ENCODE peak calls at places on chromosomes 2 and 18, in ten cellular contexts. W is ovary, C is IMR-90, F is spleen, D is gastrocnemius medialis, X is adrenal gland, U is tibial nerve, L is endothelial cell of umbilical vein, G is sigmoid colon, E is uterus. O is an unnamed sample.
A peak's percentile ranks its signal among the peaks of the same experiment; 100 is the strongest.

GRCh38 chr2:152471013-152471412 is 136.0 kb downstream of the FMNL2 start:
- DNase-seq in G (no peak), X (no peak), W (no peak), F (no peak), E (no peak), C (no peak), U (no peak), D (no peak), L (no peak), O (no peak)

GRCh38 chr18:12645751-12646203 is 12.1 kb downstream of the SPIRE1 start:
- DNase-seq in F (no peak), D (peak; percentile 78), U (no peak), X (peak; percentile 76), G (peak; percentile 73), W (peak; percentile 20), E (peak; percentile 38), L (peak; percentile 54), C (peak; percentile 52), O (no peak)

GRCh38 chr2:29130295-29130694 is 15.1 kb downstream of the CLIP4 start:
- DNase-seq in X (no peak), G (no peak), C (peak; percentile 91), F (no peak), E (no peak), D (no peak), L (peak; percentile 74), W (peak; percentile 15), U (no peak), O (peak; percentile 85)

GRCh38 chr2:17107131-17107530 is 411.1 kb downstream of the RAD51AP2 start:
- DNase-seq in F (no peak), E (no peak), C (peak; percentile 47), W (no peak), X (no peak), G (no peak), D (no peak), L (no peak), U (no peak), O (no peak)

GRCh38 chr2:68172990-68173715 is 15.5 kb downstream of the PNO1 start:
- DNase-seq in E (no peak), D (no peak), C (no peak), X (no peak), G (no peak), U (no peak), W (no peak), F (no peak), L (no peak), O (no peak)

GRCh38 chr18:70291295-70291574 is 2.4 kb downstream of the SOCS6 start:
- DNase-seq in G (no peak), W (no peak), F (no peak), C (no peak), X (no peak), L (no peak), D (no peak), E (no peak), U (no peak), O (no peak)

GRCh38 chr2:218781691-218782528 is at the start of gene CYP27A1:
- DNase-seq in F (peak; percentile 75), C (no peak), W (peak; percentile 59), D (peak; percentile 24), E (peak; percentile 34), L (peak; percentile 43), G (peak; percentile 81), U (peak; percentile 50), X (peak; percentile 65), O (no peak)

GRCh38 chr18:2050016-2050415 is 521.3 kb downstream of the METTL4 start:
- DNase-seq in G (no peak), X (no peak), L (no peak), W (no peak), E (no peak), U (no peak), F (no peak), D (no peak), C (no peak), O (no peak)

GRCh38 chr2:130882111-130882510 is 45.4 kb downstream of the ARHGEF4 start:
- DNase-seq in W (no peak), U (no peak), L (no peak), G (no peak), C (no peak), E (no peak), X (no peak), D (no peak), F (no peak), O (no peak)

GRCh38 chr2:43225788-43226557 is 433 bp downstream of the ZFP36L2 start:
- DNase-seq in C (peak; percentile 68), G (peak; percentile 83), X (peak; percentile 67), U (peak; percentile 50), W (peak; percentile 58), L (peak; percentile 69), E (peak; percentile 66), D (no peak), F (peak; percentile 95), O (peak; percentile 85)

GRCh38 chr2:43227830-43228280 is 1.4 kb upstream of the ZFP36L2 start:
- DNase-seq in L (no peak), X (no peak), D (no peak), G (no peak), W (no peak), C (peak; percentile 46), U (no peak), E (no peak), F (no peak), O (no peak)

GRCh38 chr2:43225093-43225787 is 1.2 kb downstream of the ZFP36L2 start:
- DNase-seq in L (peak; percentile 64), D (peak; percentile 52), W (peak; percentile 62), C (peak; percentile 64), G (peak; percentile 87), X (peak; percentile 66), F (peak; percentile 92), U (peak; percentile 50), E (peak; percentile 67), O (peak; percentile 80)

GRCh38 chr2:43226955-43227829 is 786 bp upstream of the ZFP36L2 start:
- DNase-seq in F (peak; percentile 97), L (peak; percentile 87), X (peak; percentile 98), G (peak; percentile 99), C (peak; percentile 68), E (peak; percentile 92), U (peak; percentile 91), D (peak; percentile 97), W (peak; percentile 93), O (peak; percentile 91)

GRCh38 chr2:43226558-43226954 is at the start of gene ZFP36L2:
- DNase-seq in W (peak; percentile 97), E (peak; percentile 96), D (peak; percentile 94), U (peak; percentile 87), G (peak; percentile 98), C (peak; percentile 93), F (peak; percentile 100), X (peak; percentile 96), L (peak; percentile 91), O (peak; percentile 99)
- TF ChIP-seq POLR2A in W (peak; percentile 77), E (peak; percentile 97), D (peak; percentile 97), U (peak; percentile 97), G (peak; percentile 98), C (peak; percentile 97), F (peak; percentile 97), X (peak; percentile 99), L (peak; percentile 99), O (peak; percentile 95)

DNA sequence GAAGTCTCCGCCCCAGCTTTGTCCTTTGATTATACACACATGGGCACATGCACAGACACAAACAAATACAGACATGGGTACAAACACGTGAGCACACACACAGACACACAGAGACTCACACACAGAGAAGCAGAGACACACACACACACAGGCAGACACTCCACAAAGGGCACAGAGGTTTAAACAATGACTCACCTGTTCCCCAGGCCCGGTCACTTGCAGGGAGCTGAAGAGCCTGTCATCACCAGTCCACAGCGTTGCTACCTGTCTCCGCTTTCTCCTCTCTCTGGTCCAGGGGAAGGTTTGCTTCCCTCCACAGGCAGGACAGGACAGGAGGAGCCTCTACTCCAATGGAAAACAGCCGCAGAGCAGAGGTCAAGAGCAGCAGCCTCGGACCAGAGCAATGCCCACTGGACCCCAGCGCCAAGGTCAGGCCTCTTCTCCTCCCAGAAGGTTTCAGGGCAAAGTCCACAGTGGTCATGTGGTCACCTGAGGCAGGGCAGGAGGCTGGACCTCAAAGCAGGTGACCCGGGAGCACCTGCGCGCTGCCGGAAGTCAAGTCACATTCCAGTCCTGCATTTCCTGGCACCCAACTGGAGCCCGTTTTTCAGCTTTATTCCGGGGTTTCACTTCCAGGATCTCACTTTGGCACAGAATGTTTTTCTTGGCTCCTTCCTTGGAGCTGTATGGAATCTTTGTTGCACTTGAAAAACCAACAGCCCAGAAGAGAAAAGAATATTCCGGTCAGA is at the start of gene RAB17:
- DNase-seq in W (no peak), E (no peak), F (peak; percentile 49), D (no peak), X (no peak), C (peak; percentile 39), L (no peak), G (no peak), U (no peak), O (no peak)
- TF ChIP-seq POLR2A in W (no peak), E (no peak), F (no peak), D (no peak), X (no peak), C (no peak), L (no peak), G (no peak), U (no peak), O (no peak)

GRCh38 chr2:236545814-236546480 is 23.7 kb upstream of the ACKR3 start:
- DNase-seq in L (no peak), U (no peak), D (no peak), E (no peak), G (no peak), X (no peak), C (no peak), F (no peak), W (no peak), O (no peak)
- TF ChIP-seq POLR2A in L (no peak), U (no peak), D (no peak), E (no peak), G (no peak), X (no peak), C (no peak), F (no peak), W (no peak), O (no peak)

DNA sequence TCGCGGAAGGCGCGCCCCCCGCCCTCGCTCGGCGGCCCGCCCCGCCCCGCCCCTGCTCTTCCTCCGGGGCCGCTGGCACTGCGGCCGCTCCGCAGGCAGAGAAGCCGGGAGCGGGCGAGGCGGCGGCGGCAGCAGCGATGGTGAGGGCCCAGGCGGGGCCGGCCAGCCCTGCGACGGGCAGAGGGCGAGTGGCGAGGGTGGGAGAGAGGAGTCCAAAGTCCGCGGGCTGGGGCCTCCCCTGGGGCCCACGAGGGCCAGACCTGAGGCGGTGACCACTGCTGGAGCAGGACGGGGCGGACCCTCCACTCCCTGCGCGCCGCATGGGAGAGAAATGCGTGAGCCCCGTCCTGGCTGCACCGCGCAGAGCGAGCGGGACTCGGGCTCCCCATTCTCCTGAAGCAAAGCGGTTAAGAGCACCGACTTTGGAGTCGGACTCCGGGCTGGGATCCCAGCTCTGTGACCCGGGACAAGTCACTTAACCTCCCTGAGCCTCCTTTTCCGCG is at the start of gene VAMP5:
- DNase-seq in G (peak; percentile 75), C (no peak), D (no peak), E (no peak), W (peak; percentile 40), L (peak; percentile 44), X (peak; percentile 42), U (no peak), F (peak; percentile 90), O (peak; percentile 35)
- TF ChIP-seq POLR2A in G (no peak), C (no peak), D (no peak), E (peak; percentile 65), W (no peak), L (no peak), X (peak; percentile 52), U (no peak), F (no peak), O (no peak)

GRCh38 chr2:119455066-119455718 is 23.5 kb downstream of the TMEM37 start:
- DNase-seq in D (no peak), W (no peak), X (peak; percentile 28), E (no peak), G (no peak), C (no peak), U (no peak), L (peak; percentile 83), F (peak; percentile 16), O (no peak)
- TF ChIP-seq POLR2A in D (no peak), W (no peak), X (no peak), E (no peak), G (no peak), C (no peak), U (no peak), L (peak; percentile 38), F (no peak), O (no peak)